ENCODE peak calls at places on chromosomes 11 and 22, in seven cellular contexts. H, A, R, E, N, F and M are unnamed samples. For H3K4me1, the result is how much of the 10 kb centered on the place peaks cover.

GRCh38 chr11:27722117-27722844 is 22.0 kb upstream of the BDNF start:
- DNase-seq in H (no peak), N (no peak), A (peak), R (no peak), F (no peak), E (no peak), M (no peak)

GRCh38 chr11:33941637-33942160 is 49.8 kb upstream of the LMO2 start:
- DNase-seq in A (no peak), H (no peak), F (no peak), E (peak), N (no peak), R (no peak), M (peak)

GRCh38 chr11:116605543-116605942 is 167.2 kb downstream of the BUD13 start:
- DNase-seq in E (no peak), H (peak), A (peak), R (no peak), F (peak), N (peak), M (no peak)

GRCh38 chr11:68266121-68266891 is 5.5 kb downstream of the C11orf24 start:
- DNase-seq in A (no peak), E (no peak), R (no peak), H (no peak), F (no peak), N (no peak), M (no peak)

GRCh38 chr11:2099523-2100316 is 39.5 kb downstream of the IGF2 start:
- DNase-seq in A (no peak), H (peak), R (no peak), N (no peak), E (no peak), F (no peak), M (no peak)

GRCh38 chr11:15826826-15827225 is 529.5 kb downstream of the SOX6 start:
- DNase-seq in H (peak), A (peak), R (no peak), F (peak), N (peak), E (no peak), M (no peak)

GRCh38 chr11:108944486-108945178 is 279.8 kb downstream of the DDX10 start:
- DNase-seq in R (no peak), E (no peak), H (no peak), F (no peak), N (no peak), A (no peak), M (no peak)

GRCh38 chr22:19406846-19407245 is 24.7 kb downstream of the HIRA start:
- DNase-seq in F (no peak), H (no peak), R (no peak), A (no peak), N (no peak), E (no peak), M (no peak)

GRCh38 chr22:27242111-27242436 is 559.5 kb downstream of the MN1 start:
- DNase-seq in E (no peak), F (no peak), A (no peak), R (no peak), H (no peak), N (no peak), M (no peak)

GRCh38 chr11:613369-613968 is 2.3 kb downstream of the IRF7 start:
- DNase-seq in A (peak), F (no peak), E (peak), H (peak), N (peak), R (peak), M (no peak)

GRCh38 chr11:66317322-66317765 is 500 bp upstream of the CD248 start:
- DNase-seq in R (peak), F (no peak), H (no peak), A (no peak), N (no peak), E (no peak), M (no peak)
- H3K4me3 ChIP-seq in R (peak), F (no peak), H (peak), A (no peak), N (peak), E (peak), M (peak)

GRCh38 chr11:120324932-120325810 is at the start of gene TLCD5:
- DNase-seq in F (peak), E (peak), N (peak), A (peak), R (peak), H (peak), M (no peak)
- H3K27ac ChIP-seq in F (no peak), E (peak), N (peak), A (peak), R (peak), H (peak), M (peak)

GRCh38 chr11:64874841-64875240 is 3.6 kb downstream of the EHD1 start:
- DNase-seq in H (no peak), A (no peak), F (no peak), E (no peak), N (no peak), R (no peak), M (no peak)
- H3K4me1 ChIP-seq in H (under half), A (under half), F (under half), E (half or more), N (under half), R (under half), M (under half)

GRCh38 chr11:77039491-77040400 is 5.5 kb downstream of the B3GNT6 start:
- DNase-seq in F (no peak), E (no peak), R (no peak), A (peak), H (peak), N (no peak), M (no peak)
- H3K4me3 ChIP-seq in F (peak), E (peak), R (no peak), A (peak), H (peak), N (peak), M (peak)

GRCh38 chr11:119027561-119028345 is 2.9 kb downstream of the SLC37A4 start:
- DNase-seq in E (no peak), F (no peak), R (no peak), A (no peak), H (no peak), N (no peak), M (no peak)
- H3K27ac ChIP-seq in E (no peak), F (no peak), R (no peak), A (no peak), H (no peak), N (no peak), M (no peak)

GRCh38 chr11:111107501-111107900 is 138.0 kb upstream of the POU2AF2 start:
- DNase-seq in N (no peak), A (no peak), E (no peak), F (no peak), R (no peak), H (no peak), M (no peak)
- H3K4me1 ChIP-seq in N (under half), A (under half), E (under half), F (under half), R (under half), H (under half), M (under half)

GRCh38 chr22:36286096-36286957 is 33.4 kb downstream of the APOL1 start:
- DNase-seq in A (peak), F (peak), H (peak), N (peak), E (peak), R (peak), M (peak)

GRCh38 chr22:36287881-36288515 is 35.1 kb downstream of the APOL1 start:
- DNase-seq in A (no peak), H (no peak), R (no peak), F (no peak), N (no peak), E (no peak), M (no peak)

GRCh38 chr22:36285545-36285944 is 32.6 kb downstream of the APOL1 start:
- DNase-seq in H (peak), E (no peak), F (no peak), A (no peak), N (no peak), R (no peak), M (no peak)

GRCh38 chr22:36289406-36289870 is 36.5 kb downstream of the APOL1 start:
- DNase-seq in F (no peak), R (no peak), H (no peak), E (no peak), N (no peak), A (no peak), M (no peak)

GRCh38 chr22:36288571-36289405 is 35.9 kb downstream of the APOL1 start:
- DNase-seq in E (no peak), H (no peak), A (no peak), N (no peak), F (no peak), R (no peak), M (no peak)
- H3K4me3 ChIP-seq in E (no peak), H (no peak), A (no peak), N (no peak), F (no peak), R (no peak), M (no peak)

DNA sequence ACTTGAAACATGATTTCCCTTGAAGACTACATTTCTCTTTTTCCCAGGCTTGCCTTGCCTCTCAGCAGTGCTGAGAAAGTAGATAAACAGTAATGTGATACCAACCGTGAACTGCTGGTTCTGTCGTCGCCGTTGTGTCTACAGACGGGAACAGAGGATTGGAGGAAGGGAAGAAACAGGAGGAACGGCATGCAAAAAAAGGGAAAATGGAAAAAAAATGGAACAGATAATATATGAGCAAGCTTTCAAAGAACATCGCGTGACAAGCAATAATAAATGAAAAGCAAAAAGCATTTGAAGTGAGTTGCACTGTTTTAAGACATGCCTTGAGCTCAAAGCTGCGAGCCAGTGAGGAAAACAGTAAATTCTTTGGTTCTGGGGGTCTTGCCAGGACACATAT is 305.9 kb downstream of the CADM1 start:
- DNase-seq in R (no peak), H (no peak), E (no peak), F (no peak), A (no peak), N (no peak), M (no peak)
- H3K27ac ChIP-seq in R (no peak), H (no peak), E (no peak), F (no peak), A (no peak), N (no peak), M (no peak)

GRCh38 chr11:26088391-26088790 is 243.5 kb upstream of the ANO3 start:
- DNase-seq in F (no peak), A (no peak), R (no peak), N (no peak), E (no peak), H (no peak), M (no peak)
- H3K4me1 ChIP-seq in F (under half), A (under half), R (under half), N (under half), E (under half), H (under half), M (under half)